ENCODE peak calls at places on chromosomes 6 and 20, in five cellular contexts. P, H, G, I and A are unnamed samples. For H3K4me1, the result is how much of the 10 kb centered on the place peaks cover.

GRCh38 chr6:163490826-163491577 is 76.5 kb downstream of the QKI start:
- DNase-seq in P (no peak), I (no peak), G (peak), H (no peak), A (peak)

GRCh38 chr6:110873981-110874879 is at the start of gene AMD1:
- DNase-seq in P (peak), G (peak), H (peak), I (peak), A (peak)

GRCh38 chr6:39214120-39214813 is 15.0 kb downstream of the KCNK5 start:
- DNase-seq in G (no peak), P (no peak), I (no peak), H (no peak), A (no peak)

GRCh38 chr20:33803921-33804337 is 7.2 kb upstream of the CHMP4B start:
- DNase-seq in H (no peak), I (no peak), G (peak), P (no peak), A (no peak)

GRCh38 chr20:6265204-6265904 is 142.5 kb upstream of the FERMT1 start:
- DNase-seq in G (peak), P (no peak), I (no peak), H (no peak), A (peak)

GRCh38 chr6:151914475-151914874 is 107.0 kb downstream of the ESR1 start:
- DNase-seq in H (no peak), G (no peak), P (no peak), I (no peak), A (peak)

GRCh38 chr6:15038013-15038791 is 207.7 kb upstream of the JARID2 start:
- DNase-seq in G (no peak), P (peak), H (no peak), I (peak), A (no peak)

GRCh38 chr6:51614725-51615124 is 472.7 kb downstream of the PKHD1 start:
- DNase-seq in G (no peak), I (no peak), P (no peak), H (no peak), A (peak)

GRCh38 chr6:41935190-41935569 is 6.4 kb downstream of the CCND3 start:
- DNase-seq in G (no peak), H (no peak), P (no peak), I (no peak), A (no peak)

GRCh38 chr6:29675561-29675960 is 5.4 kb downstream of the ZFP57 start:
- DNase-seq in I (no peak), P (no peak), G (no peak), H (no peak), A (peak)

GRCh38 chr20:10649080-10649816 is 24.6 kb downstream of the JAG1 start:
- DNase-seq in H (no peak), P (no peak), G (no peak), I (no peak), A (no peak)

GRCh38 chr20:10652185-10652584 is 21.6 kb downstream of the JAG1 start:
- DNase-seq in I (no peak), H (no peak), G (no peak), P (no peak), A (no peak)

GRCh38 chr20:10649817-10650200 is 24.0 kb downstream of the JAG1 start:
- DNase-seq in H (no peak), G (no peak), P (no peak), I (no peak), A (no peak)

GRCh38 chr20:10652660-10653191 is 21.1 kb downstream of the JAG1 start:
- DNase-seq in G (peak), I (no peak), P (no peak), H (no peak), A (no peak)

GRCh38 chr20:10651227-10651990 is 22.4 kb downstream of the JAG1 start:
- DNase-seq in G (peak), H (no peak), P (no peak), I (no peak), A (no peak)
- H3K4me1 ChIP-seq in G (under half), H (half or more), P (under half), I (under half), A (under half)

DNA sequence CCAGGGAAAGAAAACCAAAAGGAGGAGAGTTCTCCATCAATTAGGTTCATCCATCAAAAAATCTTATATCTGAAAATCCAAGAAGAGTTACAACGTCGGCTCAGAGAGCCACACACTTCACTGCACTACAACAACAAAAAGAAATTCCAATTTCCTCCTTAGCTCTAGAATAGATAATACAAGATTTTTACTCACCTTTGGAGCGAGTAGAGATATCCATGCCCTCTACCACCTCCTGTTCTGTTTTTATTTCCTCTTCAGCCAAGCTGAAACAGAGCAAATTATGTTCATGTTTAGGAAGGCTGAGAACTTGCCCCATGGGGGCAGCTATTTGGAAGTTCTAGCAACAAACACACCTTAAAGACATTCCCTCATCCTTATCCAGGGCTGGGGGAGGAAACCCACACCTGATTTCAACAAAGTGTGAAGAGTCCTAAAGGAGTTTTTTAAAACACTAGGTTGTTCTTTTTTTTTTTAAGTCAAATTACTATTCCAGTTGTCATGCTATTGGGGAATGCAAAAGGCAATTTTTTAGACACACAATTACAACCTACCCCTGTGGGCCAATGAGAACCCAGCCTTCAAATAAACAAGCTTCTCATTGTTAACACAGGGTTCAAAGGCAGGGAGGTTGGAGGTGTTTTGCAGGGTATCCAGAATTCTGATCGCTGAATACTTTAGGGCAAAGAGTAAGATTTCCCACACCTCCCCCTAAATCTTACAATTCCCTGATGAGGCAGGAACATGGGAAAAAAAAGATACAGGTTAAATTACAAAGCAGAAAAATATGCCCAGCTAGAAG is 8.6 kb downstream of the ZMYND8 start:
- DNase-seq in G (no peak), I (no peak), H (no peak), P (no peak), A (no peak)
- H2BK120ac ChIP-seq in G (peak), I (no peak), H (no peak), P (no peak), A (peak)

GRCh38 chr20:38135641-38136420 is 29.2 kb downstream of the TGM2 start:
- DNase-seq in P (no peak), G (no peak), I (no peak), H (no peak), A (no peak)
- H3K18ac ChIP-seq in P (no peak), G (no peak), I (no peak), H (peak), A (peak)

DNA sequence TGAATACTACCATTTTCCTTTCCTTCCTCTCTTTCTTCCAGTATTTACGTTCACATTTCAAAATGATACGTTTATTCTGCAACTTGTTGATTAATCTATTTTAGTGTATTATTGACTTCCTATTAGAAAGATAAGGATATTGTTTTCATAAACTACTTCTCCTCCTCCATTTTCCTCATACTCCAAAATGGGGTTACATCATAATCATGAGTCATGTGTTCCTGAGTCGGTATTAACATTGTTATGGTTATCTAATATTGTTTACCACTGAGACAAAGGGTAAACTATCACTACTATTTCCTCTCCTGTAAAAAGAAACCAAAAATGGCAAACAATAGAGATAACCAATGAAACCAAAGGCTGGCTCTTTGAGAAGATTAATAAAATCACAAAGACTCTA is 126.5 kb upstream of the CDYL start:
- DNase-seq in I (no peak), G (peak), P (no peak), H (no peak), A (no peak)
- H3K4me1 ChIP-seq in I (under half), G (under half), P (under half), H (under half), A (under half)